ENCODE peak calls at places on chromosomes 2 and 18, in nine cellular contexts. T, L, E, P, A, C, H, O and Q are unnamed samples.

GRCh38 chr2:235678712-235679111 is 184.9 kb downstream of the AGAP1 start:
- DNase-seq in P (no peak), E (no peak), T (no peak), L (no peak), C (no peak), O (peak; percentile 47), A (no peak), H (no peak), Q (no peak)

GRCh38 chr2:20617892-20618467 is 32.9 kb downstream of the HS1BP3 start:
- DNase-seq in O (peak; percentile 100), C (peak; percentile 98), L (peak; percentile 92), A (no peak), H (peak; percentile 100), T (peak; percentile 100), E (peak; percentile 98), P (peak; percentile 67), Q (peak; percentile 99)

GRCh38 chr18:59049726-59050660 is 89.7 kb upstream of the SEC11C start:
- DNase-seq in O (no peak), P (no peak), C (no peak), H (no peak), E (no peak), A (no peak), L (no peak), T (no peak), Q (no peak)

GRCh38 chr18:62091487-62092120 is 95.3 kb downstream of the PIGN start:
- DNase-seq in L (no peak), H (no peak), A (no peak), P (no peak), T (no peak), C (no peak), E (no peak), O (no peak), Q (no peak)

GRCh38 chr2:38386377-38386776 is 9.3 kb upstream of the ATL2 start:
- DNase-seq in A (no peak), C (no peak), O (no peak), P (no peak), L (no peak), T (no peak), E (no peak), H (no peak), Q (peak; percentile 34)

GRCh38 chr2:164599954-164600589 is 21.2 kb downstream of the GRB14 start:
- DNase-seq in L (peak; percentile 20), T (no peak), C (peak; percentile 20), P (peak; percentile 79), E (no peak), O (no peak), H (peak; percentile 75), A (no peak), Q (no peak)

GRCh38 chr2:161625996-161626395 is 1.8 kb downstream of the SLC4A10 start:
- DNase-seq in O (no peak), P (no peak), T (no peak), E (no peak), H (no peak), A (no peak), L (no peak), C (no peak), Q (no peak)

GRCh38 chr2:64295326-64296149 is 151.3 kb upstream of the PELI1 start:
- DNase-seq in A (no peak), C (no peak), E (no peak), P (no peak), T (no peak), H (no peak), O (no peak), L (no peak), Q (peak; percentile 78)

GRCh38 chr2:72157871-72158771 is 10.5 kb upstream of the CYP26B1 start:
- DNase-seq in E (no peak), L (no peak), C (no peak), T (no peak), P (no peak), A (no peak), H (no peak), O (no peak), Q (peak; percentile 79)

GRCh38 chr2:127662937-127663565 is 12.3 kb downstream of the LIMS2 start:
- DNase-seq in E (no peak), A (no peak), H (no peak), O (peak; percentile 74), L (peak; percentile 6), C (peak; percentile 18), T (peak; percentile 4), P (no peak), Q (no peak)

GRCh38 chr2:171522804-171523338 is 597 bp downstream of the CYBRD1 start:
- DNase-seq in L (peak; percentile 32), H (peak; percentile 32), T (peak; percentile 57), O (peak; percentile 73), C (peak; percentile 56), E (no peak), P (no peak), A (no peak), Q (no peak)

GRCh38 chr2:110674620-110675555 is 3.0 kb downstream of the BUB1 start:
- DNase-seq in E (no peak), P (no peak), C (no peak), O (no peak), T (no peak), L (peak; percentile 62), H (peak; percentile 42), A (peak; percentile 98), Q (no peak)
- H3K36me3 ChIP-seq in E (no peaks in the 10 kb centered on the region), P (peaks cover 39% of the 10 kb centered on the region), C (no peaks in the 10 kb centered on the region), O (no peaks in the 10 kb centered on the region), T (no peaks in the 10 kb centered on the region), L (no peaks in the 10 kb centered on the region), H (no peaks in the 10 kb centered on the region), A (peaks cover 3% of the 10 kb centered on the region), Q (no peaks in the 10 kb centered on the region)

GRCh38 chr2:176585791-176586190 is 316.5 kb downstream of the MTX2 start:
- DNase-seq in O (no peak), C (no peak), A (no peak), T (no peak), P (no peak), H (no peak), L (no peak), E (no peak), Q (no peak)
- H3K4me1 ChIP-seq in O (no peaks in the 10 kb centered on the region), C (peaks cover 4% of the 10 kb centered on the region), A (no peaks in the 10 kb centered on the region), T (peaks cover 5% of the 10 kb centered on the region), P (peaks cover 28% of the 10 kb centered on the region), H (no peaks in the 10 kb centered on the region), L (peaks cover 22% of the 10 kb centered on the region), E (no peaks in the 10 kb centered on the region), Q (peaks cover 10% of the 10 kb centered on the region)

GRCh38 chr2:219574509-219575311 is 2.6 kb downstream of the INHA start:
- DNase-seq in O (no peak), E (no peak), L (no peak), P (no peak), H (peak; percentile 60), C (no peak), T (no peak), A (no peak), Q (no peak)
- TF ChIP-seq POLR2A in O (no peak), E (no peak), L (no peak), P (no peak), H (no peak), C (no peak), T (no peak), A (no peak), Q (no peak)

GRCh38 chr18:23922939-23923338 is 91.6 kb upstream of the TTC39C start:
- DNase-seq in H (no peak), L (no peak), A (no peak), P (no peak), T (no peak), E (no peak), O (no peak), C (no peak), Q (no peak)
- H3K36me3 ChIP-seq in H (no peaks in the 10 kb centered on the region), L (no peaks in the 10 kb centered on the region), A (no peaks in the 10 kb centered on the region), P (no peaks in the 10 kb centered on the region), T (no peaks in the 10 kb centered on the region), E (no peaks in the 10 kb centered on the region), O (no peaks in the 10 kb centered on the region), C (no peaks in the 10 kb centered on the region), Q (peaks cover 13% of the 10 kb centered on the region)

GRCh38 chr2:239938651-239939486 is 86.3 kb downstream of the NDUFA10 start:
- DNase-seq in E (no peak), A (no peak), H (no peak), O (peak; percentile 56), C (peak; percentile 12), T (peak; percentile 12), P (no peak), L (no peak), Q (no peak)

GRCh38 chr2:239935789-239936758 is 89.1 kb downstream of the NDUFA10 start:
- DNase-seq in T (peak; percentile 6), P (no peak), H (no peak), C (peak; percentile 7), E (no peak), O (peak; percentile 50), L (no peak), A (no peak), Q (no peak)

GRCh38 chr2:239934571-239935171 is 90.5 kb downstream of the NDUFA10 start:
- DNase-seq in P (peak; percentile 38), E (peak; percentile 35), A (no peak), T (peak; percentile 23), C (peak; percentile 66), H (peak; percentile 83), L (peak; percentile 71), O (peak; percentile 84), Q (no peak)

GRCh38 chr2:239937866-239938640 is 87.1 kb downstream of the NDUFA10 start:
- DNase-seq in L (no peak), E (no peak), C (peak; percentile 11), H (no peak), A (no peak), T (peak; percentile 6), O (peak; percentile 48), P (no peak), Q (no peak)

GRCh38 chr2:239936838-239937581 is 88.1 kb downstream of the NDUFA10 start:
- DNase-seq in L (no peak), A (no peak), P (no peak), H (no peak), O (peak; percentile 54), C (peak; percentile 8), E (no peak), T (peak; percentile 4), Q (no peak)
- H3K4me1 ChIP-seq in L (no peaks in the 10 kb centered on the region), A (no peaks in the 10 kb centered on the region), P (no peaks in the 10 kb centered on the region), H (no peaks in the 10 kb centered on the region), O (no peaks in the 10 kb centered on the region), C (peaks cover 5% of the 10 kb centered on the region), E (no peaks in the 10 kb centered on the region), T (no peaks in the 10 kb centered on the region), Q (peaks cover 6% of the 10 kb centered on the region)